ENCODE peak calls at places on chromosomes 11 and 22, in five cellular contexts. E is spleen, A is endothelial cell of umbilical vein, T is PC-9, N is sigmoid colon. V is an unnamed sample.

GRCh38 chr11:95242990-95243590 is 12.1 kb upstream of the SESN3 start:
- DNase-seq in E (no peak), A (no peak), T (no peak), N (no peak), V (no peak)

GRCh38 chr11:73334244-73335203 is 26.4 kb downstream of the ARHGEF17 start:
- DNase-seq in E (no peak), A (peak; percentile 93), T (peak; percentile 60), N (peak; percentile 97), V (peak; percentile 91)

GRCh38 chr22:48889887-48890692 is 937.6 kb downstream of the BRD1 start:
- DNase-seq in E (peak; percentile 49), A (no peak), T (no peak), N (peak; percentile 55), V (peak; percentile 57)

GRCh38 chr22:36433318-36434231 is 45.8 kb upstream of the MYH9 start:
- DNase-seq in E (no peak), A (peak; percentile 33), T (no peak), N (no peak), V (peak; percentile 62)

GRCh38 chr11:33668468-33668825 is 32.2 kb downstream of the C11orf91 start:
- DNase-seq in E (no peak), A (no peak), T (no peak), N (no peak), V (no peak)

GRCh38 chr11:47980907-47981621 is 705 bp downstream of the PTPRJ start:
- DNase-seq in E (peak; percentile 91), A (peak; percentile 45), T (no peak), N (peak; percentile 67), V (peak; percentile 97)

GRCh38 chr11:7548659-7549283 is 35.0 kb downstream of the PPFIBP2 start:
- DNase-seq in E (no peak), A (no peak), T (no peak), N (no peak), V (no peak)

GRCh38 chr11:13388741-13389140 is 74.3 kb downstream of the BTBD10 start:
- DNase-seq in E (no peak), A (no peak), T (no peak), N (no peak), V (no peak)

GRCh38 chr11:64970731-64971151 is 1.2 kb downstream of the MAJIN start:
- DNase-seq in E (no peak), A (peak; percentile 48), T (peak; percentile 98), N (no peak), V (no peak)

GRCh38 chr11:1748467-1749019 is 1.9 kb downstream of the IFITM10 start:
- DNase-seq in E (peak; percentile 78), A (no peak), T (no peak), N (no peak), V (no peak)

GRCh38 chr11:72229336-72229924 is 4.9 kb downstream of the INPPL1 start:
- DNase-seq in E (no peak), A (no peak), T (no peak), N (no peak), V (peak; percentile 53)

GRCh38 chr11:64040684-64041267 is 5.0 kb downstream of the FLRT1 start:
- DNase-seq in E (no peak), A (no peak), T (no peak), N (no peak), V (peak; percentile 93)

GRCh38 chr11:127919206-127920000 is 668.0 kb downstream of the ETS1 start:
- DNase-seq in E (no peak), A (peak; percentile 6), T (no peak), N (no peak), V (no peak)

GRCh38 chr11:118592616-118593367 is 14.6 kb upstream of the PHLDB1 start:
- DNase-seq in E (no peak), A (no peak), T (no peak), N (no peak), V (no peak)

GRCh38 chr22:43985532-43985931 is 30.3 kb downstream of the SAMM50 start:
- DNase-seq in E (no peak), A (no peak), T (no peak), N (no peak), V (no peak)

GRCh38 chr11:20949585-20949984 is 280.2 kb downstream of the NELL1 start:
- DNase-seq in E (no peak), A (no peak), T (no peak), N (no peak), V (no peak)

GRCh38 chr11:110303414-110303826 is 7.0 kb upstream of the RDX start:
- DNase-seq in E (no peak), A (no peak), T (no peak), N (no peak), V (no peak)

GRCh38 chr11:100930185-100930778 is 199.3 kb downstream of the PGR start:
- DNase-seq in E (no peak), A (peak; percentile 64), T (peak; percentile 71), N (no peak), V (no peak)

GRCh38 chr22:46775364-46775758 is 12.9 kb downstream of the TBC1D22A start:
- DNase-seq in E (peak; percentile 62), A (no peak), T (no peak), N (no peak), V (no peak)

GRCh38 chr22:46770726-46771125 is 8.3 kb downstream of the TBC1D22A start:
- DNase-seq in E (peak; percentile 86), A (peak; percentile 71), T (no peak), N (no peak), V (no peak)

GRCh38 chr22:46775789-46776485 is 13.5 kb downstream of the TBC1D22A start:
- DNase-seq in E (peak; percentile 74), A (no peak), T (no peak), N (no peak), V (no peak)

GRCh38 chr22:46774456-46775363 is 12.3 kb downstream of the TBC1D22A start:
- DNase-seq in E (peak; percentile 91), A (no peak), T (peak; percentile 30), N (no peak), V (peak; percentile 64)

DNA sequence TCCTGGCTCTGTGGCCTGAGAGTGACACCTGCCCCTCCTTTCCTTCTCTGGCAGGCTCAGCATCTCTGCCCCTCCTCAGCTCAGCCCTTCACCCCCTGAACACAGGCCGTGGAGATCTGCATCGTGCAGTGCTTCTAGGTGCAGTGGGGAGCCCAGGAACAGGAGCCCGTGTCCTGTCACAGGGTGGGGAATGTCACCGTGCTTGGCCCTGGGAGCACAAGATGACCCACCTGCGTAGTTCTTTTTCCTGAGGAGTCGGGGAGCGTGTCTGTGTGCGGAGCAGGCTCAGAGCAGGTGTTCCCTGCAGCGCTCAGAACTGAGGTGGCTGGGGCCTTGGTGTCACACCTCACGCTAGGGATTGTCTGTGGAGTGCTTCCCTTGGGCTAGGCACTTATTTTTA is 10.6 kb downstream of the TBC1D22A start:
- DNase-seq in E (peak; percentile 71), A (no peak), T (no peak), N (no peak), V (no peak)
- H3K27ac ChIP-seq in E (peak overlapping the region; percentile 85), A (no peak overlapping the region), T (no peak overlapping the region), N (peak overlapping the region; percentile 59), V (no peak overlapping the region)

GRCh38 chr11:19822531-19822930 is 109.9 kb downstream of the NAV2 start:
- DNase-seq in E (no peak), A (no peak), T (no peak), N (no peak), V (no peak)

GRCh38 chr11:19819148-19819547 is 106.5 kb downstream of the NAV2 start:
- DNase-seq in E (no peak), A (no peak), T (no peak), N (no peak), V (no peak)

GRCh38 chr11:19820100-19820499 is 107.5 kb downstream of the NAV2 start:
- DNase-seq in E (no peak), A (no peak), T (no peak), N (no peak), V (peak; percentile 71)

GRCh38 chr11:19821993-19822392 is 109.4 kb downstream of the NAV2 start:
- DNase-seq in E (no peak), A (no peak), T (no peak), N (no peak), V (no peak)

GRCh38 chr11:19821412-19821875 is 108.8 kb downstream of the NAV2 start:
- DNase-seq in E (no peak), A (no peak), T (no peak), N (no peak), V (no peak)
- H3K27ac ChIP-seq in E (no peak overlapping the region), A (no peak overlapping the region), T (no peak overlapping the region), N (no peak overlapping the region), V (no peak overlapping the region)

GRCh38 chr11:59289782-59290181 is 68.9 kb upstream of the OR5AN1 start:
- DNase-seq in E (no peak), A (no peak), T (no peak), N (no peak), V (no peak)

GRCh38 chr11:59291228-59291627 is 67.5 kb upstream of the OR5AN1 start:
- DNase-seq in E (no peak), A (no peak), T (no peak), N (no peak), V (no peak)

GRCh38 chr11:59292611-59293010 is 66.1 kb upstream of the OR5AN1 start:
- DNase-seq in E (no peak), A (no peak), T (peak; percentile 89), N (no peak), V (no peak)

GRCh38 chr11:59295435-59295834 is 63.3 kb upstream of the OR5AN1 start:
- DNase-seq in E (no peak), A (no peak), T (no peak), N (no peak), V (no peak)
- H3K27ac ChIP-seq in E (no peak overlapping the region), A (no peak overlapping the region), T (no peak overlapping the region), N (no peak overlapping the region), V (no peak overlapping the region)

GRCh38 chr11:130771708-130772107 is 144.6 kb downstream of the SNX19 start:
- DNase-seq in E (no peak), A (no peak), T (no peak), N (no peak), V (no peak)

GRCh38 chr11:130774703-130775102 is 141.6 kb downstream of the SNX19 start:
- DNase-seq in E (no peak), A (no peak), T (no peak), N (no peak), V (no peak)

GRCh38 chr11:130773436-130773835 is 142.8 kb downstream of the SNX19 start:
- DNase-seq in E (no peak), A (no peak), T (no peak), N (no peak), V (no peak)

GRCh38 chr11:130769782-130770565 is 146.3 kb downstream of the SNX19 start:
- DNase-seq in E (no peak), A (no peak), T (no peak), N (no peak), V (no peak)

DNA sequence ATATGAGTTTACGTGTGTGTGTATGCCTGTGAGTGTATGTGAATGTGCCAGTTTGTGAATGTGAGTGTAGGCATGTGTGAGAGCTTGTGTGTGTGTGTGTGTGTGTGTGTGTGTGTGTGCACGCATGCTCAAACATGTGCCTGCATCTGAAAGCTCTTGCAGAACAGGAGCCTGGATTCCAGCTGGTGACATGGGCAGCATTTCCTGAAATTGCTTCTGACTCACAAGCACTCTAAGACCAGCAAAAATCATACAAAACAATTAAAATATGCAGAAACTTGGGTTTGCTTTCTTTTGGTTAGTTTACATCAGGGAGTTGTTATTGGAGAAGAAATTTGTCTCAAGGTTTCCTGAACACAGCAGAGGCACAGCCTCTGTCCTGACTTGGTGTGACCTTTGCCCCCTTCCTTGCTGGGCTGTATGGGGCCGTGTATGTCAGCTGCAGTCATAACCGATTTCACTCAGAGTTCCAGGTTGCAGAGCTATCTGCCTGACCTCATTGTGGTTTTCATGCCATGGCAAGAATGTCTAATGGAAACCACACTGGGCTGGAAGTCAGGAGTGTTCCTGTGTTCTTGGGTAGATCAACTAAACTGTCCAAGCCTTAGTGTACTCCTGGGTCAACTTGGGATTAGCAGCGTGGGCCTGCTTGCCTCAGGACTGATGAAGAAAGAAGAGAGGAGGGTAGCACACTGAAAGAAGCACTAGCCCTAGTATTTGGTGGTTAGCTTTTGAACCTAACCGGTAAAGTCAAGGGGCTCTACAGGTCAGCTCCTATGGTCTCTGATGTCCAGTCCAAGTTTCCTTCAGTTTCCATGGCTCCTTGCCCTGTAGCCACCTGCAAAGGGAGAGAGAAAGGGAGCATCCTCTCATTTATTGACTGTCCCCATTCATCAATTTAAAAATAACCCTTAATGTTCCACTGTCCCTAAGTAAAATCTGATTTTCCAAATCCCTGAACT is 143.7 kb downstream of the SNX19 start:
- DNase-seq in E (no peak), A (peak; percentile 16), T (peak; percentile 71), N (no peak), V (peak; percentile 72)
- H3K27ac ChIP-seq in E (no peak overlapping the region), A (no peak overlapping the region), T (peak overlapping the region; percentile 3), N (peak overlapping the region; percentile 18), V (peak overlapping the region; percentile 67)